ENCODE peak calls at places on chromosomes 13 and 19, in eight cellular contexts. K is keratinocyte; D is HCEC 1CT; O is esophagus muscularis mucosa; B is stimulated activated effector memory CD8-positive, alpha-beta T cell treated with anti-CD3 and anti-CD28 coated beads, Interleukin-12 subunit alpha, Interleukin-12 subunit beta, amount 100 ng/mL, for 72 hours; Q is activated CD8-positive, alpha-beta memory T cell treated with anti-CD3 and anti-CD28 coated beads for 1 hour; E is erythroblast; Z is gastrocnemius medialis. I is an unnamed sample.
A peak's percentile ranks its signal among the peaks of the same experiment; 100 is the strongest.

GRCh38 chr13:21113851-21114306 is 52.5 kb upstream of the LATS2 start:
- DNase-seq in K (no peak), D (no peak), O (no peak), B (no peak), Q (no peak), E (no peak), Z (no peak), I (no peak)

GRCh38 chr19:44748426-44749254 is at the start of gene BCL3:
- DNase-seq in K (no peak), D (no peak), O (no peak), B (peak; percentile 63), Q (peak; percentile 32), E (peak; percentile 60), Z (peak; percentile 59), I (no peak)

GRCh38 chr19:3441089-3441985 is 39.0 kb downstream of the SMIM24 start:
- DNase-seq in K (no peak), D (no peak), O (no peak), B (no peak), Q (no peak), E (no peak), Z (no peak), I (no peak)

GRCh38 chr13:107767119-107767518 is 448.2 kb downstream of the LIG4 start:
- DNase-seq in K (no peak), D (peak; percentile 19), O (no peak), B (no peak), Q (no peak), E (no peak), Z (no peak), I (no peak)

GRCh38 chr19:4391701-4392543 is 8.4 kb downstream of the SH3GL1 start:
- DNase-seq in K (no peak), D (peak; percentile 35), O (no peak), B (no peak), Q (no peak), E (no peak), Z (peak; percentile 44), I (no peak)

GRCh38 chr13:45615501-45616101 is at the start of gene ERICH6B:
- DNase-seq in K (no peak), D (no peak), O (no peak), B (no peak), Q (no peak), E (peak; percentile 5), Z (no peak), I (no peak)

GRCh38 chr13:109745702-109746101 is 40.7 kb downstream of the IRS2 start:
- DNase-seq in K (no peak), D (no peak), O (no peak), B (no peak), Q (no peak), E (no peak), Z (no peak), I (peak; percentile 19)

GRCh38 chr13:52025475-52026245 is 1.2 kb downstream of the UTP14C start:
- DNase-seq in K (no peak), D (no peak), O (no peak), B (no peak), Q (no peak), E (no peak), Z (no peak), I (no peak)

I was measured in vagina.